ENCODE peak calls at places on chromosome 16, in nine cellular contexts. One of them, this sample, is unnamed.

GRCh38 chr16:4081035-4081434 is 35.2 kb downstream of the ADCY9 start:
- DNase-seq in fibroblast of gingiva: no peak
- DNase-seq in left ventricle myocardium inferior: no peak
- DNase-seq in NCI-H1092 treated with DMSO at 0.1 percent for 48 hours: no peak
- DNase-seq in body of pancreas: no peak
- DNase-seq in uterus: no peak
- DNase-seq in OCI-LY7: no peak
- DNase-seq in mesothelial cell of epicardium: no peak
- DNase-seq in amniotic stem cell: no peak
- DNase-seq in this sample: no peak

GRCh38 chr16:68128577-68129305 is 43.6 kb downstream of the NFATC3 start:
- DNase-seq in OCI-LY7: no peak
- DNase-seq in NCI-H1092 treated with DMSO at 0.1 percent for 48 hours: no peak
- DNase-seq in body of pancreas: no peak
- DNase-seq in fibroblast of gingiva: peak; percentile 73
- DNase-seq in left ventricle myocardium inferior: no peak
- DNase-seq in uterus: no peak
- DNase-seq in amniotic stem cell: no peak
- DNase-seq in mesothelial cell of epicardium: no peak
- DNase-seq in this sample: no peak

GRCh38 chr16:57361384-57361783 is 2.8 kb downstream of the CCL22 start:
- DNase-seq in mesothelial cell of epicardium: no peak
- DNase-seq in uterus: no peak
- DNase-seq in amniotic stem cell: no peak
- DNase-seq in OCI-LY7: no peak
- DNase-seq in left ventricle myocardium inferior: no peak
- DNase-seq in fibroblast of gingiva: no peak
- DNase-seq in body of pancreas: peak; percentile 41
- DNase-seq in NCI-H1092 treated with DMSO at 0.1 percent for 48 hours: no peak
- DNase-seq in this sample: no peak

GRCh38 chr16:49747654-49748053 is 108.3 kb downstream of the ZNF423 start:
- DNase-seq in mesothelial cell of epicardium: no peak
- DNase-seq in NCI-H1092 treated with DMSO at 0.1 percent for 48 hours: no peak
- DNase-seq in uterus: no peak
- DNase-seq in body of pancreas: no peak
- DNase-seq in fibroblast of gingiva: no peak
- DNase-seq in OCI-LY7: no peak
- DNase-seq in amniotic stem cell: no peak
- DNase-seq in left ventricle myocardium inferior: no peak
- DNase-seq in this sample: no peak

GRCh38 chr16:67014641-67015315 is 14.2 kb upstream of the CBFB start:
- DNase-seq in OCI-LY7: no peak
- DNase-seq in fibroblast of gingiva: no peak
- DNase-seq in NCI-H1092 treated with DMSO at 0.1 percent for 48 hours: no peak
- DNase-seq in mesothelial cell of epicardium: no peak
- DNase-seq in uterus: peak; percentile 4
- DNase-seq in left ventricle myocardium inferior: no peak
- DNase-seq in body of pancreas: no peak
- DNase-seq in amniotic stem cell: no peak
- DNase-seq in this sample: no peak

GRCh38 chr16:20612551-20613470 is 36.6 kb upstream of the ACSM2B start:
- DNase-seq in fibroblast of gingiva: no peak
- DNase-seq in NCI-H1092 treated with DMSO at 0.1 percent for 48 hours: peak; percentile 95
- DNase-seq in body of pancreas: peak; percentile 68
- DNase-seq in uterus: no peak
- DNase-seq in mesothelial cell of epicardium: no peak
- DNase-seq in OCI-LY7: no peak
- DNase-seq in left ventricle myocardium inferior: peak; percentile 66
- DNase-seq in amniotic stem cell: no peak
- DNase-seq in this sample: no peak

GRCh38 chr16:11896776-11897175 is 19.0 kb downstream of the GSPT1 start:
- DNase-seq in fibroblast of gingiva: peak; percentile 72
- DNase-seq in NCI-H1092 treated with DMSO at 0.1 percent for 48 hours: no peak
- DNase-seq in body of pancreas: no peak
- DNase-seq in OCI-LY7: no peak
- DNase-seq in uterus: no peak
- DNase-seq in left ventricle myocardium inferior: no peak
- DNase-seq in mesothelial cell of epicardium: no peak
- DNase-seq in amniotic stem cell: peak; percentile 54
- DNase-seq in this sample: no peak

GRCh38 chr16:3019594-3020246 is 448 bp upstream of the TNFRSF12A start:
- DNase-seq in body of pancreas: no peak
- DNase-seq in NCI-H1092 treated with DMSO at 0.1 percent for 48 hours: no peak
- DNase-seq in left ventricle myocardium inferior: no peak
- DNase-seq in uterus: no peak
- DNase-seq in OCI-LY7: no peak
- DNase-seq in mesothelial cell of epicardium: no peak
- DNase-seq in amniotic stem cell: no peak
- DNase-seq in fibroblast of gingiva: no peak
- DNase-seq in this sample: no peak

GRCh38 chr16:50631249-50631984 is 49.7 kb downstream of the SNX20 start:
- DNase-seq in OCI-LY7: no peak
- DNase-seq in fibroblast of gingiva: no peak
- DNase-seq in mesothelial cell of epicardium: no peak
- DNase-seq in left ventricle myocardium inferior: no peak
- DNase-seq in uterus: no peak
- DNase-seq in body of pancreas: no peak
- DNase-seq in amniotic stem cell: no peak
- DNase-seq in NCI-H1092 treated with DMSO at 0.1 percent for 48 hours: no peak
- DNase-seq in this sample: no peak

GRCh38 chr16:8669481-8669880 is 4.9 kb upstream of the ABAT start:
- DNase-seq in body of pancreas: no peak
- DNase-seq in NCI-H1092 treated with DMSO at 0.1 percent for 48 hours: no peak
- DNase-seq in fibroblast of gingiva: no peak
- DNase-seq in OCI-LY7: no peak
- DNase-seq in left ventricle myocardium inferior: no peak
- DNase-seq in amniotic stem cell: no peak
- DNase-seq in uterus: no peak
- DNase-seq in mesothelial cell of epicardium: no peak
- DNase-seq in this sample: no peak

GRCh38 chr16:24980077-24980793 is 34.9 kb downstream of the ARHGAP17 start:
- DNase-seq in left ventricle myocardium inferior: no peak
- DNase-seq in mesothelial cell of epicardium: no peak
- DNase-seq in NCI-H1092 treated with DMSO at 0.1 percent for 48 hours: no peak
- DNase-seq in body of pancreas: no peak
- DNase-seq in uterus: no peak
- DNase-seq in fibroblast of gingiva: no peak
- DNase-seq in amniotic stem cell: no peak
- DNase-seq in OCI-LY7: peak; percentile 43
- DNase-seq in this sample: peak; percentile 28

GRCh38 chr16:75088226-75088625 is 28.4 kb downstream of the LDHD start:
- DNase-seq in NCI-H1092 treated with DMSO at 0.1 percent for 48 hours: no peak
- DNase-seq in body of pancreas: no peak
- DNase-seq in uterus: no peak
- DNase-seq in OCI-LY7: no peak
- DNase-seq in amniotic stem cell: no peak
- DNase-seq in fibroblast of gingiva: no peak
- DNase-seq in left ventricle myocardium inferior: no peak
- DNase-seq in mesothelial cell of epicardium: no peak
- DNase-seq in this sample: no peak

GRCh38 chr16:82150569-82150968 is 19.5 kb downstream of the MPHOSPH6 start:
- DNase-seq in left ventricle myocardium inferior: no peak
- DNase-seq in amniotic stem cell: no peak
- DNase-seq in uterus: no peak
- DNase-seq in OCI-LY7: no peak
- DNase-seq in fibroblast of gingiva: no peak
- DNase-seq in body of pancreas: no peak
- DNase-seq in NCI-H1092 treated with DMSO at 0.1 percent for 48 hours: no peak
- DNase-seq in mesothelial cell of epicardium: no peak
- DNase-seq in this sample: no peak

GRCh38 chr16:80016689-80017088 is 416.2 kb upstream of the MAF start:
- DNase-seq in amniotic stem cell: no peak
- DNase-seq in left ventricle myocardium inferior: no peak
- DNase-seq in OCI-LY7: no peak
- DNase-seq in uterus: no peak
- DNase-seq in mesothelial cell of epicardium: no peak
- DNase-seq in NCI-H1092 treated with DMSO at 0.1 percent for 48 hours: no peak
- DNase-seq in body of pancreas: no peak
- DNase-seq in fibroblast of gingiva: no peak
- DNase-seq in this sample: no peak

GRCh38 chr16:88297178-88297720 is 85.5 kb upstream of the ZNF469 start:
- DNase-seq in mesothelial cell of epicardium: no peak
- DNase-seq in NCI-H1092 treated with DMSO at 0.1 percent for 48 hours: no peak
- DNase-seq in amniotic stem cell: no peak
- DNase-seq in left ventricle myocardium inferior: no peak
- DNase-seq in uterus: no peak
- DNase-seq in body of pancreas: no peak
- DNase-seq in OCI-LY7: no peak
- DNase-seq in fibroblast of gingiva: no peak
- DNase-seq in this sample: no peak

GRCh38 chr16:16036359-16036792 is 87.0 kb downstream of the ABCC1 start:
- DNase-seq in OCI-LY7: no peak
- DNase-seq in fibroblast of gingiva: no peak
- DNase-seq in NCI-H1092 treated with DMSO at 0.1 percent for 48 hours: no peak
- DNase-seq in body of pancreas: no peak
- DNase-seq in uterus: no peak
- DNase-seq in left ventricle myocardium inferior: no peak
- DNase-seq in mesothelial cell of epicardium: no peak
- DNase-seq in amniotic stem cell: no peak
- DNase-seq in this sample: no peak

GRCh38 chr16:88957887-88958577 is 19.0 kb downstream of the CBFA2T3 start:
- DNase-seq in mesothelial cell of epicardium: no peak
- DNase-seq in left ventricle myocardium inferior: peak; percentile 48
- DNase-seq in body of pancreas: no peak
- DNase-seq in NCI-H1092 treated with DMSO at 0.1 percent for 48 hours: no peak
- DNase-seq in fibroblast of gingiva: no peak
- DNase-seq in OCI-LY7: no peak
- DNase-seq in uterus: no peak
- DNase-seq in amniotic stem cell: no peak
- DNase-seq in this sample: no peak

GRCh38 chr16:84144301-84144858 is 597 bp downstream of the HSDL1 start:
- DNase-seq in left ventricle myocardium inferior: peak; percentile 32
- DNase-seq in body of pancreas: peak; percentile 37
- DNase-seq in amniotic stem cell: no peak
- DNase-seq in NCI-H1092 treated with DMSO at 0.1 percent for 48 hours: peak; percentile 24
- DNase-seq in mesothelial cell of epicardium: peak; percentile 32
- DNase-seq in fibroblast of gingiva: no peak
- DNase-seq in uterus: no peak
- DNase-seq in OCI-LY7: peak; percentile 53
- DNase-seq in this sample: peak; percentile 51

GRCh38 chr16:3089717-3090592 is 9.1 kb downstream of the ZSCAN10 start:
- DNase-seq in mesothelial cell of epicardium: no peak
- DNase-seq in NCI-H1092 treated with DMSO at 0.1 percent for 48 hours: peak; percentile 32
- DNase-seq in fibroblast of gingiva: no peak
- DNase-seq in amniotic stem cell: no peak
- DNase-seq in OCI-LY7: no peak
- DNase-seq in left ventricle myocardium inferior: no peak
- DNase-seq in uterus: no peak
- DNase-seq in body of pancreas: no peak
- DNase-seq in this sample: no peak

GRCh38 chr16:27390157-27390556 is 11.8 kb upstream of the IL21R start:
- DNase-seq in mesothelial cell of epicardium: no peak
- DNase-seq in body of pancreas: no peak
- DNase-seq in left ventricle myocardium inferior: no peak
- DNase-seq in amniotic stem cell: no peak
- DNase-seq in NCI-H1092 treated with DMSO at 0.1 percent for 48 hours: no peak
- DNase-seq in fibroblast of gingiva: no peak
- DNase-seq in uterus: no peak
- DNase-seq in OCI-LY7: no peak
- DNase-seq in this sample: no peak

GRCh38 chr16:64669573-64669972 is 452.3 kb downstream of the CDH11 start:
- DNase-seq in body of pancreas: no peak
- DNase-seq in amniotic stem cell: no peak
- DNase-seq in uterus: no peak
- DNase-seq in mesothelial cell of epicardium: no peak
- DNase-seq in fibroblast of gingiva: no peak
- DNase-seq in NCI-H1092 treated with DMSO at 0.1 percent for 48 hours: no peak
- DNase-seq in OCI-LY7: no peak
- DNase-seq in left ventricle myocardium inferior: no peak
- DNase-seq in this sample: no peak

GRCh38 chr16:71610936-71611871 is 14.8 kb upstream of the MARVELD3 start:
- DNase-seq in OCI-LY7: peak; percentile 79
- DNase-seq in uterus: no peak
- DNase-seq in NCI-H1092 treated with DMSO at 0.1 percent for 48 hours: peak; percentile 57
- DNase-seq in fibroblast of gingiva: peak; percentile 18
- DNase-seq in amniotic stem cell: peak; percentile 12
- DNase-seq in mesothelial cell of epicardium: peak; percentile 76
- DNase-seq in left ventricle myocardium inferior: peak; percentile 46
- DNase-seq in body of pancreas: peak; percentile 82
- DNase-seq in this sample: peak; percentile 95

This sample was measured in Calu3.